ENCODE peak calls at places on chromosomes 4 and X, in seven cellular contexts. U is lung; J is activated CD8-positive, alpha-beta memory T cell treated with anti-CD3 and anti-CD28 coated beads, Interleukin-2, amount 50 U/mL, for 4 hours; O is left colon; Y is non-pigmented ciliary epithelial cell; B is anterior cingulate cortex; C is T-helper 17 cell. S is an unnamed sample.
A peak's percentile ranks its signal among the peaks of the same experiment; 100 is the strongest.

GRCh38 chr4:76036855-76037254 is 985 bp upstream of the CXCL11 start:
- DNase-seq in U (no peak), J (no peak), O (no peak), Y (no peak), B (no peak), C (no peak), S (no peak)

GRCh38 chrX:41522681-41523080 is 75.5 kb downstream of the NYX start:
- DNase-seq in U (no peak), J (no peak), O (no peak), Y (no peak), B (no peak), C (no peak), S (no peak)

GRCh38 chr4:98739718-98740117 is 81.3 kb upstream of the TSPAN5 start:
- DNase-seq in U (no peak), J (no peak), O (no peak), Y (no peak), B (no peak), C (no peak), S (no peak)

GRCh38 chrX:54029543-54030143 is 14.6 kb downstream of the PHF8 start:
- DNase-seq in U (peak; percentile 31), J (no peak), O (no peak), Y (no peak), B (no peak), C (no peak), S (no peak)

GRCh38 chrX:15523088-15523487 is 22.5 kb downstream of the BMX start:
- DNase-seq in U (no peak), J (no peak), O (no peak), Y (no peak), B (no peak), C (no peak), S (no peak)

GRCh38 chr4:137635596-137635995 is 103.3 kb upstream of the PCDH18 start:
- DNase-seq in U (no peak), J (no peak), O (no peak), Y (no peak), B (no peak), C (no peak), S (no peak)

GRCh38 chr4:4480205-4480604 is 61.6 kb downstream of the STX18 start:
- DNase-seq in U (no peak), J (no peak), O (no peak), Y (no peak), B (no peak), C (no peak), S (no peak)

GRCh38 chr4:38290360-38290759 is 330.2 kb downstream of the PTTG2 start:
- DNase-seq in U (no peak), J (no peak), O (no peak), Y (peak; percentile 57), B (no peak), C (no peak), S (no peak)

GRCh38 chr4:153127773-153128494 is 76.3 kb upstream of the TRIM2 start:
- DNase-seq in U (peak; percentile 86), J (peak; percentile 86), O (peak; percentile 58), Y (no peak), B (peak; percentile 74), C (peak; percentile 59), S (peak; percentile 78)

GRCh38 chrX:68440940-68441339 is 7.6 kb upstream of the OPHN1 start:
- DNase-seq in U (peak; percentile 51), J (no peak), O (peak; percentile 54), Y (no peak), B (peak; percentile 7), C (no peak), S (no peak)

GRCh38 chr4:114040319-114041116 is 61.1 kb upstream of the ARSJ start:
- DNase-seq in U (no peak), J (no peak), O (no peak), Y (no peak), B (no peak), C (no peak), S (peak; percentile 28)

GRCh38 chr4:52728877-52729276 is 22.3 kb downstream of the ERVMER34-1 start:
- DNase-seq in U (no peak), J (no peak), O (no peak), Y (no peak), B (no peak), C (no peak), S (no peak)

GRCh38 chrX:122913134-122913533 is 270.9 kb upstream of the GRIA3 start:
- DNase-seq in U (no peak), J (no peak), O (no peak), Y (no peak), B (no peak), C (no peak), S (no peak)

GRCh38 chrX:104679175-104679574 is 113.2 kb downstream of the IL1RAPL2 start:
- DNase-seq in U (no peak), J (no peak), O (no peak), Y (no peak), B (no peak), C (no peak), S (peak; percentile 8)

GRCh38 chrX:46722742-46723568 is 36.0 kb downstream of the SLC9A7 start:
- DNase-seq in U (no peak), J (no peak), O (no peak), Y (no peak), B (no peak), C (no peak), S (no peak)

GRCh38 chr4:159283697-159284492 is 181.0 kb downstream of the RAPGEF2 start:
- DNase-seq in U (no peak), J (no peak), O (no peak), Y (peak; percentile 76), B (no peak), C (no peak), S (no peak)

GRCh38 chr4:15231265-15232091 is 196.4 kb upstream of the C1QTNF7 start:
- DNase-seq in U (peak; percentile 81), J (peak; percentile 72), O (peak; percentile 44), Y (no peak), B (peak; percentile 44), C (peak; percentile 41), S (peak; percentile 64)

GRCh38 chr4:147340547-147341225 is 140.2 kb upstream of the EDNRA start:
- DNase-seq in U (no peak), J (no peak), O (no peak), Y (no peak), B (no peak), C (no peak), S (no peak)

GRCh38 chrX:21972721-21973120 is 32.2 kb downstream of the SMS start:
- DNase-seq in U (no peak), J (peak; percentile 44), O (no peak), Y (peak; percentile 60), B (no peak), C (peak; percentile 32), S (no peak)

GRCh38 chr4:68576272-68577100 is at the start of gene UGT2B17:
- DNase-seq in U (no peak), J (no peak), O (no peak), Y (no peak), B (no peak), C (no peak), S (no peak)

GRCh38 chr4:48472794-48473193 is 10.3 kb upstream of the SLC10A4 start:
- DNase-seq in U (no peak), J (no peak), O (no peak), Y (no peak), B (no peak), C (no peak), S (no peak)

GRCh38 chr4:84582988-84583870 is at the start of gene CDS1:
- DNase-seq in U (peak; percentile 83), J (no peak), O (peak; percentile 81), Y (no peak), B (no peak), C (no peak), S (peak; percentile 0)

GRCh38 chrX:44440006-44440405 is 96.5 kb upstream of the EFHC2 start:
- DNase-seq in U (no peak), J (no peak), O (no peak), Y (no peak), B (no peak), C (no peak), S (no peak)

GRCh38 chrX:131763674-131764073 is 219.8 kb downstream of the OR13H1 start:
- DNase-seq in U (peak; percentile 85), J (peak; percentile 76), O (peak; percentile 84), Y (no peak), B (no peak), C (no peak), S (peak; percentile 83)

GRCh38 chr4:2254665-2255500 is 7.0 kb downstream of the MXD4 start:
- DNase-seq in U (peak; percentile 26), J (no peak), O (peak; percentile 23), Y (no peak), B (no peak), C (no peak), S (no peak)

GRCh38 chrX:129347291-129347690 is 176.0 kb downstream of the SMARCA1 start:
- DNase-seq in U (no peak), J (no peak), O (no peak), Y (no peak), B (no peak), C (no peak), S (no peak)

GRCh38 chr4:187333151-187333550 is 609.5 kb upstream of the FAT1 start:
- DNase-seq in U (no peak), J (no peak), O (no peak), Y (no peak), B (no peak), C (no peak), S (no peak)

GRCh38 chrX:18748499-18748898 is 41.1 kb downstream of the PPEF1 start:
- DNase-seq in U (no peak), J (no peak), O (no peak), Y (no peak), B (no peak), C (no peak), S (no peak)

GRCh38 chrX:31483336-31483735 is 411.5 kb upstream of the FTHL17 start:
- DNase-seq in U (no peak), J (no peak), O (no peak), Y (peak; percentile 42), B (no peak), C (no peak), S (no peak)

GRCh38 chrX:18210470-18210869 is 10.2 kb downstream of the BEND2 start:
- DNase-seq in U (no peak), J (no peak), O (no peak), Y (no peak), B (no peak), C (no peak), S (no peak)

GRCh38 chrX:53262918-53263394 is 18.4 kb downstream of the IQSEC2 start:
- DNase-seq in U (no peak), J (no peak), O (no peak), Y (no peak), B (no peak), C (no peak), S (no peak)

GRCh38 chrX:39953879-39954278 is 143.9 kb downstream of the BCOR start:
- DNase-seq in U (peak; percentile 79), J (no peak), O (peak; percentile 92), Y (no peak), B (no peak), C (no peak), S (no peak)

GRCh38 chr4:56475917-56476316 is 8.5 kb downstream of the SRP72 start:
- DNase-seq in U (no peak), J (no peak), O (no peak), Y (no peak), B (no peak), C (no peak), S (no peak)

GRCh38 chrX:626745-627509 is 3.7 kb upstream of the SHOX start:
- DNase-seq in U (no peak), J (no peak), O (no peak), Y (no peak), B (no peak), C (no peak), S (no peak)

GRCh38 chr4:6986067-6986780 is 56.9 kb upstream of the TADA2B start:
- DNase-seq in U (no peak), J (no peak), O (peak; percentile 56), Y (no peak), B (peak; percentile 73), C (no peak), S (no peak)